ENCODE peak calls at places on chromosomes 12 and 14, in nine cellular contexts. O is ovary, U is heart left ventricle, P is upper lobe of right lung, X is body of pancreas, S is cardiac muscle cell, K is HepG2, J is AG04450, D is endothelial cell. N is an unnamed sample.

GRCh38 chr12:29320295-29321090 is 60.5 kb downstream of the ERGIC2 start:
- DNase-seq in O (no peak), D (no peak), J (peak), U (no peak), K (peak), P (no peak), X (no peak), S (no peak), N (no peak)

GRCh38 chr14:77098470-77099353 is 654 bp downstream of the CIPC start:
- DNase-seq in U (peak), X (peak), D (peak), O (peak), K (no peak), P (peak), S (peak), J (no peak), N (peak)

GRCh38 chr14:22532345-22533056 is 56.5 kb downstream of the DAD1 start:
- DNase-seq in U (no peak), D (no peak), P (no peak), O (no peak), K (no peak), S (peak), X (no peak), J (no peak), N (no peak)

GRCh38 chr12:45762185-45763110 is 32.9 kb downstream of the ARID2 start:
- DNase-seq in O (no peak), P (no peak), K (peak), X (peak), S (peak), J (peak), D (peak), U (no peak), N (no peak)

GRCh38 chr12:60059180-60059579 is 463.4 kb downstream of the SLC16A7 start:
- DNase-seq in U (no peak), D (no peak), P (no peak), J (no peak), K (no peak), O (no peak), S (no peak), X (no peak), N (no peak)

GRCh38 chr14:55807536-55807935 is 227.5 kb downstream of the KTN1 start:
- DNase-seq in S (peak), X (no peak), J (no peak), O (no peak), D (no peak), P (no peak), K (no peak), U (no peak), N (no peak)

GRCh38 chr14:95507174-95507573 is 9.3 kb downstream of the SYNE3 start:
- DNase-seq in J (peak), X (peak), U (peak), K (no peak), D (no peak), P (no peak), S (no peak), O (peak), N (peak)

GRCh38 chr12:117685115-117685926 is 283.5 kb downstream of the KSR2 start:
- DNase-seq in J (no peak), U (no peak), P (no peak), K (peak), S (peak), D (peak), O (no peak), X (peak), N (peak)

GRCh38 chr14:25150934-25151790 is 101.2 kb upstream of the STXBP6 start:
- DNase-seq in J (no peak), D (no peak), P (no peak), O (no peak), X (peak), S (peak), U (no peak), K (peak), N (no peak)
- TF ChIP-seq CTCF in J (peak), D (peak), P (peak), O (no peak), X (peak), S (peak), U (peak), K (peak), N (peak)

DNA sequence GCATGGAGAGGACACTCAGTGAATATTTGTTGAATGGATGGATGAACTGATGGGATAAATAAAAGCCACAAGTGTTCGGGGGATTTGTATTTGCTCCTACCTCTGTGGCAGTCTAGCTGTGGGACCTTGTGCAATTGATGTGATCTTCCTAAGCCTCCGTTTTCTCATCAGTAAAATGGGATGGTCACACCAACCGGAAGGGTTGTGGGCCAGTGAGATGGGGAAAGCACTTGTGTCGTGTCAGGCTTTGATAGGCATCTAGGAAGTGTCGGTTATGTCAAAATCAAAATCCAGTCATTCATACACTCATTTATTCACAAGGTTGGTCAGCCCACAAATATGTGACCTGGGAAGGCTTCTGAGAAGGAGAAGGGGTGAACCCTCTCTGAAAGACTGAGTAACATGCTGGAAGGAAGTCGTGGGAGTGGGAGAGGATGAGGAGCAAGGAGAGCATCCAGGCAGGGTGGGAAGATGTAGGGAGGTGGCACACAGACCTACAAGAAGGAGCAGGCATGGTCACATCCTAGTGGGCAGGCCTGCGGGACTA is 7.8 kb upstream of the SERPINA9 start:
- DNase-seq in J (no peak), S (no peak), P (no peak), X (no peak), O (no peak), U (no peak), K (no peak), D (no peak), N (no peak)
- TF ChIP-seq CTCF in J (no peak), S (no peak), P (no peak), X (no peak), O (no peak), U (no peak), K (no peak), D (no peak), N (no peak)

DNA sequence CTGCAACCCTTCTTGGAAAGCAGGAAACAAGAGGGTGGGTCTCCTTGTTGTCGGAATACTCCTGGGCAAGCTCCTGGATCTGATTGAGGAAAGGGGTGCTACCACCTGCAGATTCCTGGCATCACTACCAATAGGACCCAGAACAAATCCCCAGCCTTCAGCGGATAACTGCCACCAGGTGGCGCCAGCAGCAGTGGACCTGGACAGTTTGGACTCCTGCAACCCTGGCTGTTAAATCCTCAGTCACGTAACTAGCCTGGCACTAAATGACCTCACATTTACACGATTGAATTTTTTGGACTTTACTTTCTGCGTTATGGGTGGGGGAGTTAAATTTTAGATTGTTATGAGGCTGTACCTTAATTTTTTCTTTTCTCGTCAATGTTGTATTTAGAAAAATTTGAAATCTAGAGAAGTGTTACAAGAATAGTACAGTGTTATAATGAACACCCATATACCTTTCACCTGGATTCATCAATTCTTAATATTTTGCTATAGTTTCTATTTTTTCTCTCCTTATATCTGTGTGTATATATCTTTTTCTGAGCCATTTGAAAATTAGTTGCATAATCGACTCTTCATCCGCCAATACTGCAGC is 95.6 kb downstream of the GAS2L3 start:
- DNase-seq in O (peak), U (peak), P (peak), D (peak), S (peak), J (peak), K (peak), X (peak), N (peak)
- TF ChIP-seq CTCF in O (peak), U (peak), P (peak), D (peak), S (peak), J (peak), K (peak), X (peak), N (peak)

GRCh38 chr12:7642876-7643309 is 22.8 kb downstream of the APOBEC1 start:
- DNase-seq in U (no peak), D (peak), S (no peak), O (no peak), J (no peak), P (no peak), X (no peak), K (peak), N (no peak)
- TF ChIP-seq CTCF in U (peak), D (peak), S (peak), O (no peak), J (peak), P (peak), X (peak), K (peak), N (peak)

GRCh38 chr14:73662439-73663056 is 17.8 kb downstream of the DNAL1 start:
- DNase-seq in U (no peak), X (peak), P (no peak), S (no peak), K (peak), O (no peak), J (peak), D (no peak), N (peak)
- TF ChIP-seq CTCF in U (no peak), X (no peak), P (no peak), S (peak), K (peak), O (no peak), J (peak), D (no peak), N (peak)

N was measured in psoas muscle.